ENCODE peak calls at places on chromosome 11, in seven cellular contexts. M is stimulated activated CD4-positive, alpha-beta T cell treated with anti-CD3 and anti-CD28 coated beads, Interleukin-1b, Interleukin-23, amount 100 ng/mL, for 1 hour; D is GM12865; Z is progenitor cell of endocrine pancreas; H is mucosa of gallbladder; E is occipital lobe; Q is fibroblast of pulmonary artery. W is an unnamed sample.

GRCh38 chr11:76744186-76745058 is 38.7 kb upstream of the TSKU start:
- DNase-seq in M (no peak), D (no peak), Z (no peak), H (no peak), E (no peak), Q (no peak), W (no peak)

GRCh38 chr11:127074151-127074761 is 73.7 kb upstream of the KIRREL3 start:
- DNase-seq in M (no peak), D (peak; percentile 92), Z (no peak), H (peak; percentile 58), E (peak; percentile 34), Q (peak; percentile 40), W (peak; percentile 22)

GRCh38 chr11:11661356-11662040 is 39.7 kb upstream of the GALNT18 start:
- DNase-seq in M (no peak), D (no peak), Z (no peak), H (no peak), E (no peak), Q (no peak), W (no peak)

GRCh38 chr11:120235024-120235628 is 4.8 kb upstream of the POU2F3 start:
- DNase-seq in M (no peak), D (peak; percentile 84), Z (peak; percentile 77), H (peak; percentile 47), E (no peak), Q (peak; percentile 68), W (no peak)

GRCh38 chr11:131684111-131685060 is 314.0 kb downstream of the NTM start:
- DNase-seq in M (no peak), D (no peak), Z (peak; percentile 6), H (no peak), E (no peak), Q (no peak), W (no peak)

GRCh38 chr11:10892250-10892649 is 34.4 kb upstream of the ZBED5 start:
- DNase-seq in M (no peak), D (no peak), Z (no peak), H (no peak), E (no peak), Q (no peak), W (no peak)

GRCh38 chr11:67486481-67487195 is 3.8 kb downstream of the AIP start:
- DNase-seq in M (no peak), D (peak; percentile 90), Z (no peak), H (no peak), E (no peak), Q (no peak), W (no peak)

GRCh38 chr11:36948445-36949171 is 350.6 kb upstream of the RAG2 start:
- DNase-seq in M (no peak), D (no peak), Z (no peak), H (no peak), E (no peak), Q (no peak), W (no peak)

GRCh38 chr11:123799438-123799837 is 6.7 kb downstream of the OR6M1 start:
- DNase-seq in M (no peak), D (no peak), Z (no peak), H (no peak), E (no peak), Q (peak; percentile 10), W (no peak)

GRCh38 chr11:77762426-77762825 is 58.1 kb downstream of the RSF1 start:
- DNase-seq in M (no peak), D (no peak), Z (no peak), H (no peak), E (no peak), Q (no peak), W (no peak)

GRCh38 chr11:11513438-11513837 is 108.4 kb downstream of the GALNT18 start:
- DNase-seq in M (no peak), D (no peak), Z (no peak), H (no peak), E (no peak), Q (no peak), W (no peak)

GRCh38 chr11:129408865-129409444 is 33.3 kb downstream of the BARX2 start:
- DNase-seq in M (no peak), D (no peak), Z (no peak), H (no peak), E (no peak), Q (no peak), W (no peak)

GRCh38 chr11:1913271-1914060 is 6.0 kb upstream of the TNNT3 start:
- DNase-seq in M (no peak), D (no peak), Z (no peak), H (no peak), E (no peak), Q (no peak), W (no peak)

GRCh38 chr11:61919113-61919840 is 1.9 kb upstream of the RAB3IL1 start:
- DNase-seq in M (no peak), D (no peak), Z (peak; percentile 3), H (no peak), E (no peak), Q (no peak), W (no peak)

GRCh38 chr11:19635332-19635731 is 77.3 kb upstream of the NAV2 start:
- DNase-seq in M (no peak), D (no peak), Z (no peak), H (no peak), E (no peak), Q (no peak), W (no peak)

GRCh38 chr11:82775736-82776346 is 42.2 kb upstream of the FAM181B start:
- DNase-seq in M (no peak), D (peak; percentile 59), Z (no peak), H (no peak), E (no peak), Q (peak; percentile 65), W (peak; percentile 11)

GRCh38 chr11:74220376-74220775 is 49.3 kb downstream of the PPME1 start:
- DNase-seq in M (no peak), D (no peak), Z (no peak), H (no peak), E (no peak), Q (peak; percentile 8), W (no peak)

GRCh38 chr11:94521684-94522083 is 9.4 kb downstream of the C11orf97 start:
- DNase-seq in M (no peak), D (peak; percentile 21), Z (no peak), H (no peak), E (no peak), Q (peak; percentile 37), W (no peak)

GRCh38 chr11:106827687-106828086 is 190.6 kb downstream of the GUCY1A2 start:
- DNase-seq in M (no peak), D (no peak), Z (no peak), H (no peak), E (no peak), Q (no peak), W (no peak)